ENCODE peak calls at places on chromosomes 4 and X, in eight cellular contexts. One of them, this sample, is unnamed.

GRCh38 chrX:10633722-10634121 is 13.3 kb upstream of the MID1 start:
- DNase-seq in activated CD4-positive, alpha-beta T cell treated with anti-CD3 and anti-CD28 coated beads, Interleukin-2, amount 50 U/mL, for 24 hours: no peak
- DNase-seq in stimulated activated CD4-positive, alpha-beta T cell treated with anti-CD3 and anti-CD28 coated beads, Interleukin-4, amount 100 ng/mL, for 4 hours: no peak
- DNase-seq in BJ: no peak
- DNase-seq in stimulated activated naive B cell treated with anti-CD40 and anti-IgM and Interleukin-4, amounts not matched to agents 10 μg/mL and 1 μg/mL and 100 μg/mL, for 72 hours: no peak
- DNase-seq in T follicular helper cell: no peak
- DNase-seq in keratinocyte: peak
- DNase-seq in Ammon's horn: peak
- DNase-seq in this sample: peak

GRCh38 chr4:118964891-118965411 is 76.3 kb downstream of the SYNPO2 start:
- DNase-seq in stimulated activated CD4-positive, alpha-beta T cell treated with anti-CD3 and anti-CD28 coated beads, Interleukin-4, amount 100 ng/mL, for 4 hours: no peak
- DNase-seq in keratinocyte: no peak
- DNase-seq in BJ: no peak
- DNase-seq in activated CD4-positive, alpha-beta T cell treated with anti-CD3 and anti-CD28 coated beads, Interleukin-2, amount 50 U/mL, for 24 hours: no peak
- DNase-seq in Ammon's horn: no peak
- DNase-seq in T follicular helper cell: no peak
- DNase-seq in stimulated activated naive B cell treated with anti-CD40 and anti-IgM and Interleukin-4, amounts not matched to agents 10 μg/mL and 1 μg/mL and 100 μg/mL, for 72 hours: no peak
- DNase-seq in this sample: peak

GRCh38 chrX:12370444-12371089 is 232.3 kb downstream of the FRMPD4 start:
- DNase-seq in T follicular helper cell: no peak
- DNase-seq in stimulated activated CD4-positive, alpha-beta T cell treated with anti-CD3 and anti-CD28 coated beads, Interleukin-4, amount 100 ng/mL, for 4 hours: no peak
- DNase-seq in keratinocyte: no peak
- DNase-seq in BJ: peak
- DNase-seq in stimulated activated naive B cell treated with anti-CD40 and anti-IgM and Interleukin-4, amounts not matched to agents 10 μg/mL and 1 μg/mL and 100 μg/mL, for 72 hours: no peak
- DNase-seq in Ammon's horn: no peak
- DNase-seq in activated CD4-positive, alpha-beta T cell treated with anti-CD3 and anti-CD28 coated beads, Interleukin-2, amount 50 U/mL, for 24 hours: no peak
- DNase-seq in this sample: peak

GRCh38 chr4:143199503-143199902 is 14.8 kb downstream of the USP38 start:
- DNase-seq in stimulated activated CD4-positive, alpha-beta T cell treated with anti-CD3 and anti-CD28 coated beads, Interleukin-4, amount 100 ng/mL, for 4 hours: no peak
- DNase-seq in T follicular helper cell: no peak
- DNase-seq in stimulated activated naive B cell treated with anti-CD40 and anti-IgM and Interleukin-4, amounts not matched to agents 10 μg/mL and 1 μg/mL and 100 μg/mL, for 72 hours: no peak
- DNase-seq in BJ: no peak
- DNase-seq in keratinocyte: no peak
- DNase-seq in activated CD4-positive, alpha-beta T cell treated with anti-CD3 and anti-CD28 coated beads, Interleukin-2, amount 50 U/mL, for 24 hours: no peak
- DNase-seq in Ammon's horn: no peak
- DNase-seq in this sample: no peak

GRCh38 chrX:114050075-114050796 is 533.6 kb upstream of the HTR2C start:
- DNase-seq in T follicular helper cell: no peak
- DNase-seq in BJ: no peak
- DNase-seq in activated CD4-positive, alpha-beta T cell treated with anti-CD3 and anti-CD28 coated beads, Interleukin-2, amount 50 U/mL, for 24 hours: no peak
- DNase-seq in stimulated activated naive B cell treated with anti-CD40 and anti-IgM and Interleukin-4, amounts not matched to agents 10 μg/mL and 1 μg/mL and 100 μg/mL, for 72 hours: no peak
- DNase-seq in keratinocyte: no peak
- DNase-seq in stimulated activated CD4-positive, alpha-beta T cell treated with anti-CD3 and anti-CD28 coated beads, Interleukin-4, amount 100 ng/mL, for 4 hours: no peak
- DNase-seq in Ammon's horn: no peak
- DNase-seq in this sample: no peak

GRCh38 chrX:98523026-98523425 is 1639.3 kb downstream of the RPA4 start:
- DNase-seq in keratinocyte: no peak
- DNase-seq in stimulated activated naive B cell treated with anti-CD40 and anti-IgM and Interleukin-4, amounts not matched to agents 10 μg/mL and 1 μg/mL and 100 μg/mL, for 72 hours: no peak
- DNase-seq in Ammon's horn: no peak
- DNase-seq in activated CD4-positive, alpha-beta T cell treated with anti-CD3 and anti-CD28 coated beads, Interleukin-2, amount 50 U/mL, for 24 hours: no peak
- DNase-seq in T follicular helper cell: no peak
- DNase-seq in stimulated activated CD4-positive, alpha-beta T cell treated with anti-CD3 and anti-CD28 coated beads, Interleukin-4, amount 100 ng/mL, for 4 hours: no peak
- DNase-seq in BJ: no peak
- DNase-seq in this sample: no peak

GRCh38 chr4:89283226-89283974 is 24.2 kb downstream of the GPRIN3 start:
- DNase-seq in Ammon's horn: no peak
- DNase-seq in stimulated activated naive B cell treated with anti-CD40 and anti-IgM and Interleukin-4, amounts not matched to agents 10 μg/mL and 1 μg/mL and 100 μg/mL, for 72 hours: no peak
- DNase-seq in activated CD4-positive, alpha-beta T cell treated with anti-CD3 and anti-CD28 coated beads, Interleukin-2, amount 50 U/mL, for 24 hours: no peak
- DNase-seq in keratinocyte: no peak
- DNase-seq in T follicular helper cell: peak
- DNase-seq in BJ: no peak
- DNase-seq in stimulated activated CD4-positive, alpha-beta T cell treated with anti-CD3 and anti-CD28 coated beads, Interleukin-4, amount 100 ng/mL, for 4 hours: no peak
- DNase-seq in this sample: peak

GRCh38 chr4:110970642-110971041 is 347.8 kb upstream of the PITX2 start:
- DNase-seq in T follicular helper cell: no peak
- DNase-seq in activated CD4-positive, alpha-beta T cell treated with anti-CD3 and anti-CD28 coated beads, Interleukin-2, amount 50 U/mL, for 24 hours: no peak
- DNase-seq in keratinocyte: no peak
- DNase-seq in stimulated activated naive B cell treated with anti-CD40 and anti-IgM and Interleukin-4, amounts not matched to agents 10 μg/mL and 1 μg/mL and 100 μg/mL, for 72 hours: no peak
- DNase-seq in Ammon's horn: no peak
- DNase-seq in stimulated activated CD4-positive, alpha-beta T cell treated with anti-CD3 and anti-CD28 coated beads, Interleukin-4, amount 100 ng/mL, for 4 hours: no peak
- DNase-seq in BJ: no peak
- DNase-seq in this sample: peak

GRCh38 chrX:132983496-132983895 is 25.1 kb upstream of the HS6ST2 start:
- DNase-seq in Ammon's horn: no peak
- DNase-seq in activated CD4-positive, alpha-beta T cell treated with anti-CD3 and anti-CD28 coated beads, Interleukin-2, amount 50 U/mL, for 24 hours: no peak
- DNase-seq in stimulated activated naive B cell treated with anti-CD40 and anti-IgM and Interleukin-4, amounts not matched to agents 10 μg/mL and 1 μg/mL and 100 μg/mL, for 72 hours: no peak
- DNase-seq in stimulated activated CD4-positive, alpha-beta T cell treated with anti-CD3 and anti-CD28 coated beads, Interleukin-4, amount 100 ng/mL, for 4 hours: no peak
- DNase-seq in T follicular helper cell: no peak
- DNase-seq in BJ: no peak
- DNase-seq in keratinocyte: no peak
- DNase-seq in this sample: no peak

GRCh38 chr4:82784615-82785247 is 13.9 kb downstream of the SCD5 start:
- DNase-seq in stimulated activated naive B cell treated with anti-CD40 and anti-IgM and Interleukin-4, amounts not matched to agents 10 μg/mL and 1 μg/mL and 100 μg/mL, for 72 hours: no peak
- DNase-seq in T follicular helper cell: no peak
- DNase-seq in stimulated activated CD4-positive, alpha-beta T cell treated with anti-CD3 and anti-CD28 coated beads, Interleukin-4, amount 100 ng/mL, for 4 hours: no peak
- DNase-seq in BJ: no peak
- DNase-seq in Ammon's horn: peak
- DNase-seq in activated CD4-positive, alpha-beta T cell treated with anti-CD3 and anti-CD28 coated beads, Interleukin-2, amount 50 U/mL, for 24 hours: no peak
- DNase-seq in keratinocyte: no peak
- DNase-seq in this sample: peak

GRCh38 chrX:17805120-17805519 is 56.0 kb downstream of the RAI2 start:
- DNase-seq in keratinocyte: no peak
- DNase-seq in stimulated activated CD4-positive, alpha-beta T cell treated with anti-CD3 and anti-CD28 coated beads, Interleukin-4, amount 100 ng/mL, for 4 hours: no peak
- DNase-seq in BJ: no peak
- DNase-seq in stimulated activated naive B cell treated with anti-CD40 and anti-IgM and Interleukin-4, amounts not matched to agents 10 μg/mL and 1 μg/mL and 100 μg/mL, for 72 hours: no peak
- DNase-seq in T follicular helper cell: no peak
- DNase-seq in activated CD4-positive, alpha-beta T cell treated with anti-CD3 and anti-CD28 coated beads, Interleukin-2, amount 50 U/mL, for 24 hours: no peak
- DNase-seq in Ammon's horn: no peak
- DNase-seq in this sample: no peak

GRCh38 chr4:115121351-115122043 is 8.1 kb upstream of the NDST4 start:
- DNase-seq in stimulated activated CD4-positive, alpha-beta T cell treated with anti-CD3 and anti-CD28 coated beads, Interleukin-4, amount 100 ng/mL, for 4 hours: no peak
- DNase-seq in keratinocyte: no peak
- DNase-seq in BJ: no peak
- DNase-seq in stimulated activated naive B cell treated with anti-CD40 and anti-IgM and Interleukin-4, amounts not matched to agents 10 μg/mL and 1 μg/mL and 100 μg/mL, for 72 hours: no peak
- DNase-seq in Ammon's horn: no peak
- DNase-seq in activated CD4-positive, alpha-beta T cell treated with anti-CD3 and anti-CD28 coated beads, Interleukin-2, amount 50 U/mL, for 24 hours: no peak
- DNase-seq in T follicular helper cell: no peak
- DNase-seq in this sample: no peak

GRCh38 chr4:16767251-16767650 is 131.2 kb downstream of the LDB2 start:
- DNase-seq in stimulated activated naive B cell treated with anti-CD40 and anti-IgM and Interleukin-4, amounts not matched to agents 10 μg/mL and 1 μg/mL and 100 μg/mL, for 72 hours: no peak
- DNase-seq in stimulated activated CD4-positive, alpha-beta T cell treated with anti-CD3 and anti-CD28 coated beads, Interleukin-4, amount 100 ng/mL, for 4 hours: no peak
- DNase-seq in Ammon's horn: no peak
- DNase-seq in T follicular helper cell: no peak
- DNase-seq in BJ: no peak
- DNase-seq in activated CD4-positive, alpha-beta T cell treated with anti-CD3 and anti-CD28 coated beads, Interleukin-2, amount 50 U/mL, for 24 hours: no peak
- DNase-seq in keratinocyte: no peak
- DNase-seq in this sample: no peak

GRCh38 chrX:20665441-20665840 is 398.7 kb upstream of the RPS6KA3 start:
- DNase-seq in keratinocyte: no peak
- DNase-seq in BJ: peak
- DNase-seq in T follicular helper cell: no peak
- DNase-seq in activated CD4-positive, alpha-beta T cell treated with anti-CD3 and anti-CD28 coated beads, Interleukin-2, amount 50 U/mL, for 24 hours: no peak
- DNase-seq in Ammon's horn: no peak
- DNase-seq in stimulated activated naive B cell treated with anti-CD40 and anti-IgM and Interleukin-4, amounts not matched to agents 10 μg/mL and 1 μg/mL and 100 μg/mL, for 72 hours: no peak
- DNase-seq in stimulated activated CD4-positive, alpha-beta T cell treated with anti-CD3 and anti-CD28 coated beads, Interleukin-4, amount 100 ng/mL, for 4 hours: no peak
- DNase-seq in this sample: no peak

GRCh38 chr4:1448589-1449420 is 42.6 kb upstream of the NKX1-1 start:
- DNase-seq in activated CD4-positive, alpha-beta T cell treated with anti-CD3 and anti-CD28 coated beads, Interleukin-2, amount 50 U/mL, for 24 hours: no peak
- DNase-seq in stimulated activated naive B cell treated with anti-CD40 and anti-IgM and Interleukin-4, amounts not matched to agents 10 μg/mL and 1 μg/mL and 100 μg/mL, for 72 hours: no peak
- DNase-seq in Ammon's horn: no peak
- DNase-seq in T follicular helper cell: no peak
- DNase-seq in BJ: no peak
- DNase-seq in keratinocyte: no peak
- DNase-seq in stimulated activated CD4-positive, alpha-beta T cell treated with anti-CD3 and anti-CD28 coated beads, Interleukin-4, amount 100 ng/mL, for 4 hours: no peak
- DNase-seq in this sample: no peak

GRCh38 chrX:120660638-120661037 is 30.8 kb upstream of the C1GALT1C1 start:
- DNase-seq in stimulated activated CD4-positive, alpha-beta T cell treated with anti-CD3 and anti-CD28 coated beads, Interleukin-4, amount 100 ng/mL, for 4 hours: no peak
- DNase-seq in T follicular helper cell: no peak
- DNase-seq in stimulated activated naive B cell treated with anti-CD40 and anti-IgM and Interleukin-4, amounts not matched to agents 10 μg/mL and 1 μg/mL and 100 μg/mL, for 72 hours: no peak
- DNase-seq in keratinocyte: no peak
- DNase-seq in activated CD4-positive, alpha-beta T cell treated with anti-CD3 and anti-CD28 coated beads, Interleukin-2, amount 50 U/mL, for 24 hours: no peak
- DNase-seq in BJ: no peak
- DNase-seq in Ammon's horn: no peak
- DNase-seq in this sample: no peak

GRCh38 chrX:74449937-74450330 is 28.6 kb downstream of the SLC16A2 start:
- DNase-seq in stimulated activated naive B cell treated with anti-CD40 and anti-IgM and Interleukin-4, amounts not matched to agents 10 μg/mL and 1 μg/mL and 100 μg/mL, for 72 hours: no peak
- DNase-seq in activated CD4-positive, alpha-beta T cell treated with anti-CD3 and anti-CD28 coated beads, Interleukin-2, amount 50 U/mL, for 24 hours: no peak
- DNase-seq in BJ: peak
- DNase-seq in keratinocyte: peak
- DNase-seq in T follicular helper cell: no peak
- DNase-seq in stimulated activated CD4-positive, alpha-beta T cell treated with anti-CD3 and anti-CD28 coated beads, Interleukin-4, amount 100 ng/mL, for 4 hours: no peak
- DNase-seq in Ammon's horn: no peak
- DNase-seq in this sample: peak

GRCh38 chr4:138216272-138216867 is 25.8 kb downstream of the SLC7A11 start:
- DNase-seq in activated CD4-positive, alpha-beta T cell treated with anti-CD3 and anti-CD28 coated beads, Interleukin-2, amount 50 U/mL, for 24 hours: no peak
- DNase-seq in BJ: no peak
- DNase-seq in stimulated activated CD4-positive, alpha-beta T cell treated with anti-CD3 and anti-CD28 coated beads, Interleukin-4, amount 100 ng/mL, for 4 hours: no peak
- DNase-seq in Ammon's horn: no peak
- DNase-seq in stimulated activated naive B cell treated with anti-CD40 and anti-IgM and Interleukin-4, amounts not matched to agents 10 μg/mL and 1 μg/mL and 100 μg/mL, for 72 hours: no peak
- DNase-seq in T follicular helper cell: no peak
- DNase-seq in keratinocyte: no peak
- DNase-seq in this sample: no peak